ENCODE peak calls at places on chromosomes 7 and 10, in eight cellular contexts. One of them, this sample, is unnamed.

GRCh38 chr10:48451969-48452878 is 145.7 kb downstream of the MAPK8 start:
- DNase-seq in Calu3: no peak
- DNase-seq in dorsolateral prefrontal cortex: peak
- DNase-seq in sciatic nerve: peak
- DNase-seq in body of pancreas: no peak
- DNase-seq in activated CD4-positive, alpha-beta T cell treated with anti-CD3 and anti-CD28 coated beads, Interleukin-2, amount 50 U/mL, for 1 hour: no peak
- DNase-seq in KBM-7: no peak
- DNase-seq in GM13977: peak
- DNase-seq in this sample: peak

GRCh38 chr10:29131952-29132820 is 156.7 kb upstream of the LYZL1 start:
- DNase-seq in Calu3: no peak
- DNase-seq in dorsolateral prefrontal cortex: no peak
- DNase-seq in sciatic nerve: no peak
- DNase-seq in body of pancreas: peak
- DNase-seq in activated CD4-positive, alpha-beta T cell treated with anti-CD3 and anti-CD28 coated beads, Interleukin-2, amount 50 U/mL, for 1 hour: no peak
- DNase-seq in KBM-7: no peak
- DNase-seq in GM13977: no peak
- DNase-seq in this sample: no peak

GRCh38 chr7:151351967-151352366 is 10.4 kb downstream of the NUB1 start:
- DNase-seq in Calu3: no peak
- DNase-seq in dorsolateral prefrontal cortex: no peak
- DNase-seq in sciatic nerve: no peak
- DNase-seq in body of pancreas: no peak
- DNase-seq in activated CD4-positive, alpha-beta T cell treated with anti-CD3 and anti-CD28 coated beads, Interleukin-2, amount 50 U/mL, for 1 hour: peak
- DNase-seq in KBM-7: peak
- DNase-seq in GM13977: peak
- DNase-seq in this sample: peak

GRCh38 chr7:42217548-42217947 is 19.5 kb downstream of the GLI3 start:
- DNase-seq in Calu3: no peak
- DNase-seq in dorsolateral prefrontal cortex: no peak
- DNase-seq in sciatic nerve: no peak
- DNase-seq in body of pancreas: no peak
- DNase-seq in activated CD4-positive, alpha-beta T cell treated with anti-CD3 and anti-CD28 coated beads, Interleukin-2, amount 50 U/mL, for 1 hour: no peak
- DNase-seq in KBM-7: no peak
- DNase-seq in GM13977: no peak
- DNase-seq in this sample: no peak

GRCh38 chr10:106612381-106612780 is 552.1 kb downstream of the SORCS1 start:
- DNase-seq in Calu3: no peak
- DNase-seq in dorsolateral prefrontal cortex: no peak
- DNase-seq in sciatic nerve: no peak
- DNase-seq in body of pancreas: no peak
- DNase-seq in activated CD4-positive, alpha-beta T cell treated with anti-CD3 and anti-CD28 coated beads, Interleukin-2, amount 50 U/mL, for 1 hour: no peak
- DNase-seq in KBM-7: no peak
- DNase-seq in GM13977: no peak
- DNase-seq in this sample: no peak

GRCh38 chr10:90849956-90850749 is 7.7 kb downstream of the HTR7 start:
- DNase-seq in Calu3: no peak
- DNase-seq in dorsolateral prefrontal cortex: no peak
- DNase-seq in sciatic nerve: no peak
- DNase-seq in body of pancreas: no peak
- DNase-seq in activated CD4-positive, alpha-beta T cell treated with anti-CD3 and anti-CD28 coated beads, Interleukin-2, amount 50 U/mL, for 1 hour: no peak
- DNase-seq in KBM-7: no peak
- DNase-seq in GM13977: no peak
- DNase-seq in this sample: no peak

GRCh38 chr7:112876877-112877276 is 86.7 kb upstream of the TMEM168 start:
- DNase-seq in Calu3: no peak
- DNase-seq in dorsolateral prefrontal cortex: no peak
- DNase-seq in sciatic nerve: no peak
- DNase-seq in body of pancreas: no peak
- DNase-seq in activated CD4-positive, alpha-beta T cell treated with anti-CD3 and anti-CD28 coated beads, Interleukin-2, amount 50 U/mL, for 1 hour: no peak
- DNase-seq in KBM-7: peak
- DNase-seq in GM13977: no peak
- DNase-seq in this sample: no peak

GRCh38 chr7:52504546-52504945 is 530.9 kb upstream of the POM121L12 start:
- DNase-seq in Calu3: no peak
- DNase-seq in dorsolateral prefrontal cortex: no peak
- DNase-seq in sciatic nerve: no peak
- DNase-seq in body of pancreas: no peak
- DNase-seq in activated CD4-positive, alpha-beta T cell treated with anti-CD3 and anti-CD28 coated beads, Interleukin-2, amount 50 U/mL, for 1 hour: no peak
- DNase-seq in KBM-7: no peak
- DNase-seq in GM13977: no peak
- DNase-seq in this sample: no peak

GRCh38 chr7:137882806-137883205 is 36.0 kb upstream of the DGKI start:
- DNase-seq in Calu3: no peak
- DNase-seq in dorsolateral prefrontal cortex: no peak
- DNase-seq in sciatic nerve: no peak
- DNase-seq in body of pancreas: no peak
- DNase-seq in activated CD4-positive, alpha-beta T cell treated with anti-CD3 and anti-CD28 coated beads, Interleukin-2, amount 50 U/mL, for 1 hour: no peak
- DNase-seq in KBM-7: no peak
- DNase-seq in GM13977: no peak
- DNase-seq in this sample: no peak

GRCh38 chr7:126605553-126605952 is 647.2 kb downstream of the GRM8 start:
- DNase-seq in Calu3: no peak
- DNase-seq in dorsolateral prefrontal cortex: no peak
- DNase-seq in sciatic nerve: no peak
- DNase-seq in body of pancreas: no peak
- DNase-seq in activated CD4-positive, alpha-beta T cell treated with anti-CD3 and anti-CD28 coated beads, Interleukin-2, amount 50 U/mL, for 1 hour: no peak
- DNase-seq in KBM-7: no peak
- DNase-seq in GM13977: no peak
- DNase-seq in this sample: no peak

GRCh38 chr10:61408065-61408464 is 45.1 kb downstream of the TMEM26 start:
- DNase-seq in Calu3: no peak
- DNase-seq in dorsolateral prefrontal cortex: no peak
- DNase-seq in sciatic nerve: no peak
- DNase-seq in body of pancreas: no peak
- DNase-seq in activated CD4-positive, alpha-beta T cell treated with anti-CD3 and anti-CD28 coated beads, Interleukin-2, amount 50 U/mL, for 1 hour: no peak
- DNase-seq in KBM-7: no peak
- DNase-seq in GM13977: no peak
- DNase-seq in this sample: no peak

GRCh38 chr10:80477813-80478212 is 23.7 kb downstream of the TSPAN14 start:
- DNase-seq in Calu3: no peak
- DNase-seq in dorsolateral prefrontal cortex: no peak
- DNase-seq in sciatic nerve: no peak
- DNase-seq in body of pancreas: no peak
- DNase-seq in activated CD4-positive, alpha-beta T cell treated with anti-CD3 and anti-CD28 coated beads, Interleukin-2, amount 50 U/mL, for 1 hour: no peak
- DNase-seq in KBM-7: no peak
- DNase-seq in GM13977: no peak
- DNase-seq in this sample: no peak